ENCODE peak calls at places on chromosome 15, in eight cellular contexts. A is OCI-LY7, I is IMR-90, P is mesenchymal stem cell, G is PC-9, D is GM12878, H is hepatocyte, Y is K562. J is an unnamed sample.

GRCh38 chr15:47708116-47708515 is 9.2 kb upstream of the SEMA6D start:
- DNase-seq in A (no peak), I (no peak), P (no peak), G (no peak), D (no peak), H (peak; percentile 35), Y (no peak), J (no peak)

GRCh38 chr15:89802231-89802928 is 12.3 kb downstream of the ANPEP start:
- DNase-seq in A (no peak), I (no peak), P (no peak), G (no peak), D (no peak), H (no peak), Y (peak; percentile 40), J (no peak)

GRCh38 chr15:92617197-92618037 is 38.2 kb downstream of the FAM174B start:
- DNase-seq in A (no peak), I (peak; percentile 57), P (peak; percentile 85), G (peak; percentile 40), D (no peak), H (peak; percentile 90), Y (peak; percentile 85), J (no peak)

GRCh38 chr15:31360843-31361763 is 34.5 kb downstream of the KLF13 start:
- DNase-seq in A (peak; percentile 97), I (no peak), P (no peak), G (no peak), D (no peak), H (no peak), Y (no peak), J (peak; percentile 89)

GRCh38 chr15:84653584-84653909 is 536 bp downstream of the WDR73 start:
- DNase-seq in A (no peak), I (no peak), P (no peak), G (no peak), D (no peak), H (no peak), Y (no peak), J (no peak)

GRCh38 chr15:31276596-31277298 is 49.9 kb upstream of the KLF13 start:
- DNase-seq in A (no peak), I (no peak), P (no peak), G (no peak), D (no peak), H (peak; percentile 2), Y (no peak), J (no peak)

GRCh38 chr15:33908396-33908795 is 59.9 kb upstream of the CHRM5 start:
- DNase-seq in A (no peak), I (peak; percentile 59), P (no peak), G (no peak), D (no peak), H (no peak), Y (no peak), J (no peak)

GRCh38 chr15:54618120-54618519 is 578.6 kb downstream of the RSL24D1 start:
- DNase-seq in A (no peak), I (no peak), P (no peak), G (no peak), D (no peak), H (peak; percentile 13), Y (no peak), J (no peak)

GRCh38 chr15:26736502-26737248 is 36.2 kb downstream of the GABRB3 start:
- DNase-seq in A (no peak), I (no peak), P (no peak), G (no peak), D (no peak), H (no peak), Y (no peak), J (no peak)

DNA sequence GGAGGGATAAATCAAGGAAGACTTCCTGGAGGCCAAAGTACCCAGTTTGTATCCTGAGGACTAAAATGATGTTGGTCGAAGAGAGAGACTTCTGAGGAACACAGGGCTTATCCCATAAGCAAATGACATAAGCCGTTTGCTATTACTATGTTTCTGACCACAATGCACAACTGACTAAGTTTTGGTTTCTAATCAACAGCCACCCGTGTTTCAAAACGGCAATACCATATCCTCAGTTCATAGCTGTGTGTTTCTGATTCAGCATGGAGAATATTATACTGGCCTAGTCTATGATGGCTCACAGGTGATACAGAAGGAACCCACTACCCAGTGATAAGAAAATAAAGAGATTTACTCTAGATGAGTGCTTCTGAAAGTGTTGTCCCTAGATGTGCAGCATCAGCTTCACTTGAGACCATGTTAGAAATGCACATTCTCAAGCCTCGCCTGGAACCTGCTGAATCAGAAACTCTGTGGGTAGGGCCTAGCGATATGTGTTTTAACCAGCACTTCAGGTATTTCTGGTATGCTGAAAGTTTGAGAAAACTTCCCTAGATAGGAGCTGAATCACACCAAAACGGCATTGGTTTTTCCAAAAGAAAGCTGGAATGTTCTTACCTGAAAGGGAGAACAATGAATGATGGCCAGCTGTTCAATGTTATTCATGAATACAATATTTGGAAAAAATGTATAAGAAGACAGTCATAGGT is 639.7 kb upstream of the NR2F2 start:
- DNase-seq in A (no peak), I (no peak), P (no peak), G (no peak), D (peak; percentile 52), H (no peak), Y (no peak), J (peak; percentile 89)
- H2AFZ ChIP-seq in A (no peak overlapping the region), I (no peak overlapping the region), P (no peak overlapping the region), G (peak overlapping the region; percentile 58), D (peak overlapping the region; percentile 39), H (no peak overlapping the region), Y (no peak overlapping the region), J (peak overlapping the region; percentile 66)

GRCh38 chr15:100866386-100867330 is 13.0 kb upstream of the ALDH1A3 start:
- DNase-seq in A (no peak), I (peak; percentile 13), P (no peak), G (no peak), D (no peak), H (no peak), Y (peak; percentile 19), J (no peak)
- H2AFZ ChIP-seq in A (no peak overlapping the region), I (peak overlapping the region; percentile 54), P (no peak overlapping the region), G (no peak overlapping the region), D (no peak overlapping the region), H (no peak overlapping the region), Y (no peak overlapping the region), J (no peak overlapping the region)

GRCh38 chr15:36449084-36449661 is 130.3 kb upstream of the CDIN1 start:
- DNase-seq in A (no peak), I (no peak), P (no peak), G (no peak), D (no peak), H (peak; percentile 19), Y (peak; percentile 66), J (no peak)

GRCh38 chr15:36449662-36450145 is 129.7 kb upstream of the CDIN1 start:
- DNase-seq in A (no peak), I (peak; percentile 35), P (no peak), G (no peak), D (no peak), H (peak; percentile 10), Y (peak; percentile 15), J (no peak)

GRCh38 chr15:36447373-36447772 is 132.1 kb upstream of the CDIN1 start:
- DNase-seq in A (no peak), I (no peak), P (no peak), G (no peak), D (no peak), H (no peak), Y (no peak), J (no peak)

GRCh38 chr15:36448418-36448817 is 131.0 kb upstream of the CDIN1 start:
- DNase-seq in A (no peak), I (no peak), P (no peak), G (no peak), D (no peak), H (no peak), Y (no peak), J (no peak)
- H2AFZ ChIP-seq in A (no peak overlapping the region), I (no peak overlapping the region), P (no peak overlapping the region), G (no peak overlapping the region), D (no peak overlapping the region), H (no peak overlapping the region), Y (peak overlapping the region; percentile 67), J (no peak overlapping the region)

DNA sequence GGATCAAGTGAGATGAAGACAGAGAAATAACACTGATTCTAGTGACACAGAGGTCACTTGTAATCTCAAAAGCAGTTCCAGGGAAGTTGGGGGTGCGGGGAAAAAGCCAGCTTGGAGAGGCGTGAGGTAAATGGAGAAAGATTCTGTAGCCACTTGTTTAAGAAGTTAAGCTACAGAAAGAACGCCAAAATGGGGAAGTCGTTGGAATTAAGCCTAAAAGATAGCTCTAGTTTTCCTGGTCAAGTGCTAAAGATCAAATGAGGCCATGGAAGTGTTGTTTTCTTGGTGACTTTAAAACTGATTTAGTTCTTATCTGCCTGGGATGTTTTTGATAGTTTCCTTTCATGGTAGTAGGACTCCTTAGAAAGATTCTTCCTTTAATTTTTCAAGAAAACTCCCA is 152.0 kb downstream of the GREM1 start:
- DNase-seq in A (no peak), I (no peak), P (no peak), G (no peak), D (no peak), H (no peak), Y (no peak), J (no peak)
- H2AFZ ChIP-seq in A (peak overlapping the region; percentile 47), I (no peak overlapping the region), P (no peak overlapping the region), G (no peak overlapping the region), D (no peak overlapping the region), H (no peak overlapping the region), Y (peak overlapping the region; percentile 70), J (no peak overlapping the region)

GRCh38 chr15:63923993-63924950 is 90.5 kb upstream of the HERC1 start:
- DNase-seq in A (no peak), I (no peak), P (no peak), G (no peak), D (no peak), H (no peak), Y (no peak), J (peak; percentile 53)
- H2AFZ ChIP-seq in A (no peak overlapping the region), I (no peak overlapping the region), P (no peak overlapping the region), G (no peak overlapping the region), D (peak overlapping the region; percentile 8), H (no peak overlapping the region), Y (no peak overlapping the region), J (peak overlapping the region; percentile 13)

GRCh38 chr15:76330281-76330680 is 6.3 kb upstream of the ISL2 start:
- DNase-seq in A (no peak), I (peak; percentile 46), P (peak; percentile 68), G (no peak), D (no peak), H (no peak), Y (no peak), J (no peak)

GRCh38 chr15:76327191-76328105 is 9.1 kb upstream of the ISL2 start:
- DNase-seq in A (no peak), I (peak; percentile 70), P (no peak), G (peak; percentile 50), D (no peak), H (no peak), Y (no peak), J (no peak)

GRCh38 chr15:76325704-76326103 is 10.9 kb upstream of the ISL2 start:
- DNase-seq in A (no peak), I (no peak), P (no peak), G (no peak), D (no peak), H (no peak), Y (no peak), J (no peak)

GRCh38 chr15:76328106-76328696 is 8.4 kb upstream of the ISL2 start:
- DNase-seq in A (no peak), I (no peak), P (no peak), G (no peak), D (no peak), H (no peak), Y (no peak), J (no peak)

DNA sequence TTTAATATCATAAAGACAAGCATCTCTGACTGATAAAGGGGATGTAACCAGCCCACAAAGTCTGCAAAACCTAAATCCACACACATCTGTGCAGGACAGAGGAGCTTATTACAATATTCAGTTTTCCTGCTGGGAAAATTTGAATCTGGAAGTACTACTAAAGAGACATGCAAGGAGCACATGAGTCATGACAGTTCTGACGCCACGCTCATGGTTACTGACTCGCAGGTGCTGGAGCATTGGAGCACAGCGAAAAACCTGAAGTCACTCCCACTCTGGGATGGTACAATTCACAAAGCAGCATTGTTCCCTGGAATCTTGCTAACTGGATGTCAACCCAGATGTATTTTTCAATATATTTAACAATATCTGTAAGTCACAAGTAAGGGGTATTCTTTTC is 7.6 kb upstream of the ISL2 start:
- DNase-seq in A (no peak), I (peak; percentile 86), P (no peak), G (peak; percentile 46), D (no peak), H (no peak), Y (no peak), J (no peak)
- H2AFZ ChIP-seq in A (no peak overlapping the region), I (no peak overlapping the region), P (no peak overlapping the region), G (no peak overlapping the region), D (no peak overlapping the region), H (no peak overlapping the region), Y (no peak overlapping the region), J (no peak overlapping the region)